ENCODE peak calls at places on chromosomes 3 and 15, in eight cellular contexts. J is transverse colon; W is GM23248; G is CD8-positive, alpha-beta memory T cell; F is iPS DF 6.9; I is fibroblast of lung; A is psoas muscle; V is mesenchymal stem cell. L is an unnamed sample.

GRCh38 chr3:113245775-113246174 is 34.4 kb downstream of the BOC start:
- DNase-seq in I (peak; percentile 41), A (peak; percentile 55), V (peak; percentile 52), F (no peak), W (peak; percentile 90), G (no peak), J (no peak), L (no peak)

GRCh38 chr3:51813539-51813938 is 34.5 kb upstream of the IQCF6 start:
- DNase-seq in W (no peak), V (no peak), A (peak; percentile 44), I (no peak), J (no peak), G (no peak), F (no peak), L (no peak)

GRCh38 chr3:114104414-114104813 is 47.9 kb downstream of the QTRT2 start:
- DNase-seq in I (peak; percentile 34), F (no peak), W (peak; percentile 11), A (no peak), J (no peak), G (no peak), V (peak; percentile 47), L (no peak)

GRCh38 chr3:15505412-15506165 is 15.9 kb downstream of the COLQ start:
- DNase-seq in J (no peak), V (no peak), W (no peak), G (no peak), F (no peak), I (no peak), A (no peak), L (no peak)

GRCh38 chr3:64244011-64244942 is 19.0 kb upstream of the PRICKLE2 start:
- DNase-seq in A (no peak), I (no peak), J (no peak), W (peak; percentile 62), V (no peak), G (no peak), F (no peak), L (peak; percentile 21)

GRCh38 chr3:138972941-138973340 is 25.9 kb downstream of the FOXL2NB start:
- DNase-seq in F (no peak), G (no peak), V (no peak), I (no peak), A (no peak), W (no peak), J (no peak), L (no peak)

GRCh38 chr3:139953131-139953910 is 18.3 kb downstream of the CLSTN2 start:
- DNase-seq in W (no peak), J (no peak), I (no peak), A (no peak), G (no peak), V (no peak), F (no peak), L (no peak)

GRCh38 chr3:130516645-130517512 is at the start of gene COL6A6:
- DNase-seq in V (no peak), W (peak; percentile 39), G (no peak), I (peak; percentile 6), A (no peak), F (no peak), J (no peak), L (no peak)

GRCh38 chr15:72766025-72766424 is 17.5 kb downstream of the ADPGK start:
- DNase-seq in A (no peak), J (no peak), I (no peak), F (no peak), V (no peak), G (no peak), W (no peak), L (no peak)

DNA sequence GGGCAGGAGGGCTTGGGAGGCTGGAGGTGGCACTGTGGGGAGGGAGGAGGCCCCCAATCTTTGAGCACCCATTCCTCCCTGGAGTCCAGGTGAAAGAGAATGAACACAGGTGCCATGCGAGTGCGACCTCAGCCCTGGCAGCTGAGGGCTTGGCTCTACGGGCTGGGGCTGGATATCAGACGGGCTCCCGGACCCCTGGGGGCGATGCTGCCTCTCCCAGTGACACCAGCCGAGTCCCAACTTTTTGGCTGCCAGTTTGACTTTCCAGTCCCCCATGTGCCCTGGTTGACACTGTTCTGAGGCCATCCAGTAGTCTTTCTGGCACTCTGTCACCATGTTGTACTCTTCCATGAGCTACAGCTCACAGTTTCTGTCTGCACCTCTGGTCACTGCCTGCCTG is 1.2 kb downstream of the VILL start:
- DNase-seq in V (no peak), J (no peak), F (no peak), W (no peak), I (no peak), A (no peak), G (no peak), L (no peak)
- H3K4me1 ChIP-seq in V (peaks cover 11% of the 10 kb centered on the region), J (peaks cover 56% of the 10 kb centered on the region), F (peaks cover 2% of the 10 kb centered on the region), W (peaks cover 10% of the 10 kb centered on the region), I (peaks cover 2% of the 10 kb centered on the region), A (no peaks in the 10 kb centered on the region), G (peaks cover 31% of the 10 kb centered on the region), L (no peaks in the 10 kb centered on the region)

DNA sequence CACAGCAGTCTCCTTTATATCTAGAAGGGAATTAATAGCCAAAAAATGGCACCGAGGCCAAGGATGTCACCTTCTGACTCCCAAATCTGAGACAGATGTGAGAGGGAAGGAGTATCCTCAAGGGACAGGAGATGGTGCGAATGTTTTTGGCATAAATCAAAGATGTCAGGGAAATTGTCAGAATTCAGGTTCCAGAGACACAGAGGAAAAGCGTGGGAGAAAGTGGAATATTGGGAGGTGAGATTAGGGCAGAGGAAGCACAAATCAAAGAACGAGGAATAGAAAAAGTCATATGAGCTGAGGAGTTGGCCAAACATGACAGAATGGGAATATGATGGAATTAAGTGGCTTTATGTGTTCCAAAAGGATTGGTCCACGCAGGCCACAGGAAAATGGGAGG is 6.0 kb downstream of the CCR5AS start:
- DNase-seq in I (no peak), J (no peak), G (no peak), F (no peak), W (no peak), A (no peak), V (no peak), L (no peak)
- H3K27me3 ChIP-seq in I (no peaks in the 10 kb centered on the region), J (no peaks in the 10 kb centered on the region), G (no peaks in the 10 kb centered on the region), F (no peaks in the 10 kb centered on the region), W (peaks cover 41% of the 10 kb centered on the region), A (no peaks in the 10 kb centered on the region), V (peaks cover 26% of the 10 kb centered on the region), L (no peaks in the 10 kb centered on the region)

DNA sequence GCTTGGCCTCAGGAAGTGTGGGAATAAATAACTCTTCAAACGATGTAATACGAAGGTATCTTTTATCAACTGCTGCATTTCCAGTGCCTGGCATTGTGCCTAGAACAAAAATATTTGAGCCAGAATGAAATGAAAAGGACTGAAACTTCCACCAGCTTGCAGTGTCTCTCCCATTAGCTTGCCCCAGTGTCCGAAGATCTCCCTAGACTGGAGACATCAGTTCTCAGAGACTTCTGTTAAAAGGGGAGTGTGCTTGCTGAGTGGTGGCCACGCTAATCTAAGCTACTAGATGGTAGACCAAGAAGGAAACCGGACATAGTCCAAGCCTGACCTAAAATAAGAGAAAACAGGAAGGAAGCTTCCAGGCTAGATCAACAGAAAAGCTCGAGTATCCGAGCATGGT is 28.6 kb downstream of the KCNAB1 start:
- DNase-seq in A (no peak), V (no peak), J (no peak), I (peak; percentile 71), F (no peak), G (no peak), W (no peak), L (no peak)
- H3K4me1 ChIP-seq in A (peaks cover 6% of the 10 kb centered on the region), V (peaks cover 4% of the 10 kb centered on the region), J (no peaks in the 10 kb centered on the region), I (no peaks in the 10 kb centered on the region), F (peaks cover 2% of the 10 kb centered on the region), G (no peaks in the 10 kb centered on the region), W (peaks cover 6% of the 10 kb centered on the region), L (peaks cover 26% of the 10 kb centered on the region)

GRCh38 chr3:10706156-10707088 is 109.6 kb upstream of the SLC6A11 start:
- DNase-seq in V (no peak), G (no peak), I (no peak), W (no peak), A (no peak), F (no peak), J (no peak), L (no peak)
- H3K27me3 ChIP-seq in V (peaks cover 83% of the 10 kb centered on the region), G (peaks cover 25% of the 10 kb centered on the region), I (peaks cover 15% of the 10 kb centered on the region), W (peaks cover 17% of the 10 kb centered on the region), A (peaks cover 5% of the 10 kb centered on the region), F (peaks cover 20% of the 10 kb centered on the region), J (peaks cover 76% of the 10 kb centered on the region), L (peaks cover 31% of the 10 kb centered on the region)

GRCh38 chr3:185766645-185767323 is 58.1 kb downstream of the IGF2BP2 start:
- DNase-seq in A (no peak), J (no peak), W (no peak), F (no peak), V (no peak), G (no peak), I (no peak), L (no peak)
- H3K4me1 ChIP-seq in A (peaks cover 19% of the 10 kb centered on the region), J (peaks cover 17% of the 10 kb centered on the region), W (peaks cover 45% of the 10 kb centered on the region), F (peaks cover 1% of the 10 kb centered on the region), V (peaks cover 11% of the 10 kb centered on the region), G (no peaks in the 10 kb centered on the region), I (peaks cover 14% of the 10 kb centered on the region), L (peaks cover 49% of the 10 kb centered on the region)

GRCh38 chr15:61226313-61227250 is 2.5 kb downstream of the RORA start:
- DNase-seq in J (no peak), W (peak; percentile 41), I (no peak), G (no peak), F (no peak), V (no peak), A (no peak), L (no peak)

GRCh38 chr15:61237400-61237799 is 8.3 kb upstream of the RORA start:
- DNase-seq in J (no peak), A (no peak), W (no peak), F (no peak), I (no peak), G (no peak), V (no peak), L (no peak)

GRCh38 chr15:61227269-61228024 is 1.7 kb downstream of the RORA start:
- DNase-seq in V (peak; percentile 57), I (peak; percentile 80), F (no peak), J (no peak), W (peak; percentile 80), A (peak; percentile 24), G (no peak), L (peak; percentile 52)

GRCh38 chr15:61228025-61228901 is 839 bp downstream of the RORA start:
- DNase-seq in F (no peak), A (no peak), W (peak; percentile 62), G (no peak), V (peak; percentile 42), J (no peak), I (peak; percentile 29), L (peak; percentile 44)

DNA sequence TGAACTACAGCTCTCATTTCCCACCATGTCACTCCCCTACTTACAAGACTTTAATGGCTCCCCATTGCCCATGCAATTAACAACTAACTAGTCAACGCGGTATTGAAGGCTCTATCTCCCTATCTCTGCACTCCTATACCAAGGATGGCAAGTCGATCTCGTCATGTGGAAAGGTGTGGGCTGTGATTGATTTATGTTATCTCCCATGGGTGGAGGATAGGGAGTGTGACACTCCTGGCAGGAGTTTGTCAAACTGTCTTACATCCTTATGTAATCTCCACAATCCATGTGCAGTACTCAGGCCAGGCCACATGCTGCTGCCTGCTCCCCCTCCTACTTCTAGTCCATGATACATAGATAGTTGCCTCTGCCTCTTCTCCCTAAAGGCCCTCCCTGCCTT is 3.2 kb upstream of the RORA start:
- DNase-seq in I (no peak), J (no peak), A (no peak), W (no peak), G (no peak), F (no peak), V (no peak), L (no peak)
- H3K27me3 ChIP-seq in I (peaks cover 11% of the 10 kb centered on the region), J (peaks cover 32% of the 10 kb centered on the region), A (no peaks in the 10 kb centered on the region), W (peaks cover 3% of the 10 kb centered on the region), G (peaks cover 9% of the 10 kb centered on the region), F (no peaks in the 10 kb centered on the region), V (peaks cover 6% of the 10 kb centered on the region), L (peaks cover 22% of the 10 kb centered on the region)

GRCh38 chr15:31304736-31305365 is 21.8 kb upstream of the KLF13 start:
- DNase-seq in J (no peak), V (peak; percentile 18), F (no peak), A (no peak), I (no peak), W (peak; percentile 30), G (no peak), L (no peak)
- H3K4me1 ChIP-seq in J (peaks cover 3% of the 10 kb centered on the region), V (peaks cover 5% of the 10 kb centered on the region), F (peaks cover 31% of the 10 kb centered on the region), A (no peaks in the 10 kb centered on the region), I (no peaks in the 10 kb centered on the region), W (no peaks in the 10 kb centered on the region), G (peaks cover 13% of the 10 kb centered on the region), L (no peaks in the 10 kb centered on the region)

L was measured in SJSA1.